ENCODE peak calls at places on chromosomes 1 and 21, in eight cellular contexts. V is ovary; S is CD4-positive, alpha-beta memory T cell; Q is spleen; I is HCT116; Z is left ventricle myocardium inferior; O is cardiac muscle cell; T is adrenal gland. P is an unnamed sample. For H3K4me1, the result is how much of the 10 kb centered on the place peaks cover.

GRCh38 chr1:167638064-167638463 is 8.0 kb downstream of the RCSD1 start:
- DNase-seq in V (no peak), S (no peak), Q (no peak), I (no peak), Z (no peak), O (no peak), T (no peak), P (no peak)

GRCh38 chr1:150165622-150166612 is 16.2 kb downstream of the PLEKHO1 start:
- DNase-seq in V (peak), S (peak), Q (no peak), I (peak), Z (peak), O (peak), T (peak), P (peak)

GRCh38 chr1:45892068-45892785 is 88.8 kb downstream of the MAST2 start:
- DNase-seq in V (no peak), S (no peak), Q (no peak), I (peak), Z (no peak), O (peak), T (peak), P (no peak)

GRCh38 chr1:110426854-110427253 is 19.4 kb upstream of the LAMTOR5 start:
- DNase-seq in V (no peak), S (no peak), Q (peak), I (no peak), Z (no peak), O (no peak), T (no peak), P (no peak)

GRCh38 chr1:81114191-81114590 is 686.5 kb upstream of the ADGRL2 start:
- DNase-seq in V (no peak), S (no peak), Q (no peak), I (no peak), Z (no peak), O (no peak), T (no peak), P (no peak)

GRCh38 chr1:35210306-35211112 is 17.6 kb upstream of the SFPQ start:
- DNase-seq in V (no peak), S (no peak), Q (no peak), I (no peak), Z (no peak), O (no peak), T (no peak), P (no peak)

GRCh38 chr1:43554444-43554992 is 23.8 kb downstream of the PTPRF start:
- DNase-seq in V (no peak), S (no peak), Q (no peak), I (peak), Z (no peak), O (peak), T (no peak), P (no peak)

GRCh38 chr1:91575909-91576519 is 75.4 kb downstream of the CDC7 start:
- DNase-seq in V (no peak), S (no peak), Q (no peak), I (no peak), Z (no peak), O (no peak), T (no peak), P (no peak)

GRCh38 chr21:15034126-15034848 is 30.5 kb downstream of the NRIP1 start:
- DNase-seq in V (no peak), S (no peak), Q (no peak), I (no peak), Z (no peak), O (peak), T (no peak), P (no peak)

GRCh38 chr1:82091729-82092128 is 291.0 kb downstream of the ADGRL2 start:
- DNase-seq in V (no peak), S (no peak), Q (no peak), I (no peak), Z (no peak), O (peak), T (no peak), P (no peak)

GRCh38 chr21:20645344-20645743 is 352.9 kb upstream of the NCAM2 start:
- DNase-seq in V (no peak), S (no peak), Q (peak), I (no peak), Z (no peak), O (no peak), T (no peak), P (no peak)

GRCh38 chr1:50542362-50542761 is 119.1 kb upstream of the DMRTA2 start:
- DNase-seq in V (no peak), S (no peak), Q (no peak), I (no peak), Z (no peak), O (peak), T (no peak), P (no peak)

GRCh38 chr1:200740291-200741212 is 1.9 kb downstream of the CAMSAP2 start:
- DNase-seq in V (no peak), S (no peak), Q (no peak), I (no peak), Z (no peak), O (peak), T (no peak), P (no peak)

GRCh38 chr1:217079579-217079978 is 356.4 kb upstream of the ESRRG start:
- DNase-seq in V (no peak), S (no peak), Q (no peak), I (no peak), Z (no peak), O (no peak), T (no peak), P (no peak)

GRCh38 chr1:67674260-67675011 is 10.6 kb upstream of the GADD45A start:
- DNase-seq in V (peak), S (peak), Q (no peak), I (no peak), Z (peak), O (peak), T (peak), P (peak)

GRCh38 chr1:3033795-3034100 is 12.5 kb downstream of the ACTRT2 start:
- DNase-seq in V (peak), S (no peak), Q (no peak), I (no peak), Z (no peak), O (no peak), T (no peak), P (no peak)

GRCh38 chr1:29180497-29181412 is 945 bp downstream of the SRSF4 start:
- DNase-seq in V (no peak), S (no peak), Q (no peak), I (no peak), Z (no peak), O (no peak), T (peak), P (no peak)

GRCh38 chr1:181100924-181101323 is 12.4 kb downstream of the IER5 start:
- DNase-seq in V (no peak), S (no peak), Q (no peak), I (no peak), Z (no peak), O (no peak), T (no peak), P (no peak)
- H3K4me1 ChIP-seq in V (under half), S (half or more), Q (half or more), I (half or more), Z (half or more), O (under half), T (under half), P (under half)

GRCh38 chr1:157138220-157139124 is at the start of gene ETV3:
- DNase-seq in V (peak), S (peak), Q (peak), I (peak), Z (peak), O (peak), T (peak), P (peak)

GRCh38 chr1:157136133-157136532 is 2.1 kb downstream of the ETV3 start:
- DNase-seq in V (no peak), S (no peak), Q (no peak), I (no peak), Z (no peak), O (no peak), T (no peak), P (no peak)

GRCh38 chr1:157137773-157138219 is 399 bp downstream of the ETV3 start:
- DNase-seq in V (no peak), S (no peak), Q (no peak), I (no peak), Z (no peak), O (no peak), T (no peak), P (no peak)

GRCh38 chr1:157135646-157136045 is 2.5 kb downstream of the ETV3 start:
- DNase-seq in V (no peak), S (no peak), Q (no peak), I (no peak), Z (no peak), O (peak), T (no peak), P (no peak)

GRCh38 chr1:157137051-157137772 is 983 bp downstream of the ETV3 start:
- DNase-seq in V (no peak), S (peak), Q (no peak), I (no peak), Z (no peak), O (peak), T (peak), P (no peak)
- H3K4me1 ChIP-seq in V (under half), S (half or more), Q (half or more), I (under half), Z (half or more), O (under half), T (under half), P (half or more)

GRCh38 chr1:203278087-203278884 is 27.0 kb upstream of the BTG2 start:
- DNase-seq in V (peak), S (peak), Q (peak), I (no peak), Z (peak), O (peak), T (peak), P (peak)

GRCh38 chr1:203280061-203280460 is 25.3 kb upstream of the BTG2 start:
- DNase-seq in V (peak), S (no peak), Q (no peak), I (no peak), Z (no peak), O (no peak), T (no peak), P (no peak)

GRCh38 chr1:203276916-203277535 is 28.3 kb upstream of the BTG2 start:
- DNase-seq in V (peak), S (no peak), Q (peak), I (no peak), Z (peak), O (no peak), T (no peak), P (no peak)

GRCh38 chr1:203281033-203281432 is 24.3 kb upstream of the BTG2 start:
- DNase-seq in V (peak), S (no peak), Q (no peak), I (no peak), Z (no peak), O (no peak), T (no peak), P (no peak)

GRCh38 chr1:203278885-203279406 is 26.4 kb upstream of the BTG2 start:
- DNase-seq in V (no peak), S (no peak), Q (no peak), I (no peak), Z (no peak), O (no peak), T (no peak), P (no peak)
- H3K4me1 ChIP-seq in V (under half), S (under half), Q (half or more), I (under half), Z (half or more), O (half or more), T (under half), P (under half)

DNA sequence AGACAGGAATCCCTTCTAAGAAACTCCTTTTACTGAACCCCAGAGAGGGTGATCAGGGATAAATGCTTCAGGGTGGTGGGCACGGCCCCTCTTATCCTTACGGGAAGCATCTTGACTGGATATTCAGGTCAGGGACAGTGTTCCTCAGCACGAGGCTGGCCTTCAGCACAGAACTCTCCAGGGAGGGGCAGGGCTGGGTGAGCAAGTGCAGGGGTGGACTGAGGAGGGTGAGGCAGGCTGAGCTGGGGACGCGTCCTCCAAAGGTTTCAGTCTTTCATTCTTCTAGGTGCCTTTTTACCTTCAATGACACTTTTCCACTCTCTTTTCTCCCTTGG is 52.3 kb downstream of the RASSF5 start:
- DNase-seq in V (no peak), S (no peak), Q (no peak), I (no peak), Z (no peak), O (no peak), T (peak), P (no peak)
- H3K4me1 ChIP-seq in V (under half), S (half or more), Q (half or more), I (under half), Z (half or more), O (half or more), T (half or more), P (half or more)

DNA sequence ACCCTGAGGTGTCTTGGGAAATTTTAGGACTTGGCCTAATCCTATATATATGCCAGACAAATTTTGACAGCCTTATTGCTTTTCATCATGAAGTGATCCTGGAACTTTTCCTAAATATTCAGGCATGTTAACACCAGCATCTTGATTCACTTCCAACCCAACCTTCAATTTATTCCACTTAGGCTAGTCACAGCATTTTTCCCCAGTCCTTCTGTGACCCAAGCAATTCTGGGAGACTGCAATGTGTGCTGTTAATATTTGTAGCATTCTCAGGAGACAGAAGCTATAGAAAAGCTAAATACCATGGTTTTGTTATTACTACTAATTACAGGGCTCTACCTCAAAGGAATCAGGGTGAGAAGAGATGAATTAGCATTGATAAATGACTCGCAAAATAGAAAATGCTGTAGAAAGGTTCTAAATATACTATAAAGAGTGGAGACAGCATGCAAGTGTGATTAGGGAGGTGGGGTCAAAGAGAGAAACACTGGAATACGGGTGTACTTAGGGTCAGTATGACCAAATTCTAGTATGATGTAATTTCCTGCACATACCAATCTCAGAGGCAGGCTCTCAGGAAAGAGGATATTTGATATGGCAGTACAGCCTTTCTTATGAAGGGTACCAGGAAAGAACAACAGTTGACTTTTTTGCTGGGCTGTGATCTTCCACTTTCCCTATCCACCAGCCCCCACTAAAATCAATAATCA is 29.1 kb downstream of the PRRX1 start:
- DNase-seq in V (no peak), S (no peak), Q (no peak), I (no peak), Z (no peak), O (peak), T (no peak), P (no peak)
- H3K4me1 ChIP-seq in V (under half), S (under half), Q (under half), I (under half), Z (half or more), O (under half), T (under half), P (under half)

GRCh38 chr1:183694636-183695035 is 41.5 kb upstream of the APOBEC4 start:
- DNase-seq in V (no peak), S (no peak), Q (no peak), I (no peak), Z (no peak), O (no peak), T (no peak), P (no peak)

GRCh38 chr1:183697814-183698590 is 44.9 kb upstream of the APOBEC4 start:
- DNase-seq in V (no peak), S (no peak), Q (no peak), I (no peak), Z (no peak), O (no peak), T (no peak), P (no peak)

GRCh38 chr1:183694035-183694434 is 40.9 kb upstream of the APOBEC4 start:
- DNase-seq in V (no peak), S (no peak), Q (no peak), I (no peak), Z (no peak), O (peak), T (no peak), P (no peak)

GRCh38 chr1:183699643-183700160 is 46.6 kb upstream of the APOBEC4 start:
- DNase-seq in V (no peak), S (no peak), Q (no peak), I (no peak), Z (no peak), O (peak), T (no peak), P (no peak)

DNA sequence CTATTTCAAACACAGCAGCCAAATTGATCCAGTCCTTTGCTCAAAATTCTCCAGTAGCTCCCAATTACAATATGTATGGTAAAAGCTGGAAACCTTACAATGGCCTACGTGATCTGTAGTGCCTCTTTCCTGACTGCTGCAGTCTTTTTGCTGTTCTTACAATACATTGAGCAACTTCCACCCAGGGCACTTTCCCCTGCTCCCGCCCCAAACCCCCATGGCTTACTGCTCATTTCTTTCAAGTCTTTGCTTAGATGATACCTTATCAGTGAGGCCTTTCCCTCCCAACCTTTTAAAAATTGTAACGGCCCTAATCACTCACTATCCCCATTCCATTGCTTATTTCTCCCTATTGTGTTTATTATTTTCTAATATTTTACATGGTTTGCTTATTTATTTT is 43.9 kb upstream of the APOBEC4 start:
- DNase-seq in V (no peak), S (no peak), Q (no peak), I (no peak), Z (no peak), O (no peak), T (no peak), P (no peak)
- H3K4me1 ChIP-seq in V (under half), S (under half), Q (under half), I (under half), Z (half or more), O (half or more), T (under half), P (under half)

GRCh38 chr1:165852896-165853295 is 25.5 kb downstream of the UCK2 start:
- DNase-seq in V (no peak), S (no peak), Q (no peak), I (no peak), Z (no peak), O (no peak), T (no peak), P (no peak)
- H3K4me1 ChIP-seq in V (under half), S (under half), Q (under half), I (under half), Z (under half), O (under half), T (under half), P (under half)

GRCh38 chr21:41687633-41688032 is 79.2 kb downstream of the RIPK4 start:
- DNase-seq in V (no peak), S (no peak), Q (no peak), I (no peak), Z (no peak), O (no peak), T (no peak), P (no peak)
- H3K4me1 ChIP-seq in V (under half), S (under half), Q (under half), I (under half), Z (under half), O (under half), T (under half), P (under half)

DNA sequence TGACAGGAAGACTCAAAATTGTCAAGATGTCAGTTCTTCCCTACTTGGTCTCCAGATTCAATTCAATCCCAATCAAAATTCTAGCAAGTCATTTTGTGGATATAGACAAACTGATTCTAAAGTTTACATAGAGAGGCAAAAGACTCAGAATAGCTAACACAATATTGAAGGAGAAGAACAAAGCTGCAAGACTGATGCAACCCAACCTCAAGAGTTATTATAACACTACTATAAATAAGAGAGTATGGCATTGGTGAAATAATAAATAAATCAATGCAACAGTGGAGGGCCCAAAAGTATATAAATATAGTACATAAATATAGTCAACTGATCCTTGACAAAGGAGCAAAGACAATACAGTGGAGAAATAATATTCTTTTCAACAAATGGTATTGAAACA is 49.7 kb downstream of the PRPF38A start:
- DNase-seq in V (no peak), S (no peak), Q (no peak), I (no peak), Z (no peak), O (no peak), T (no peak), P (no peak)
- H3K4me1 ChIP-seq in V (under half), S (under half), Q (under half), I (under half), Z (under half), O (under half), T (under half), P (under half)

GRCh38 chr1:234533975-234534876 is 55.2 kb upstream of the TARBP1 start:
- DNase-seq in V (peak), S (no peak), Q (peak), I (no peak), Z (peak), O (peak), T (peak), P (no peak)
- H3K4me1 ChIP-seq in V (under half), S (under half), Q (half or more), I (under half), Z (half or more), O (half or more), T (under half), P (under half)